ENCODE peak calls at places on chromosomes 3 and 15, in six cellular contexts. Y, K, B, M, J and O are unnamed samples.

GRCh38 chr3:48398701-48399386 is 26.8 kb downstream of the FBXW12 start:
- DNase-seq in K (no peak), J (no peak), Y (peak; percentile 41), M (no peak), B (no peak), O (no peak)

GRCh38 chr3:133595341-133595740 is 21.9 kb downstream of the CDV3 start:
- DNase-seq in J (no peak), Y (no peak), K (no peak), M (no peak), B (no peak), O (no peak)

GRCh38 chr15:52329150-52329549 is 33.5 kb upstream of the MYO5C start:
- DNase-seq in K (no peak), B (no peak), Y (no peak), J (no peak), M (no peak), O (no peak)

GRCh38 chr3:39814007-39814406 is 4.6 kb downstream of the MYRIP start:
- DNase-seq in Y (no peak), M (peak; percentile 4), J (no peak), B (no peak), K (peak; percentile 74), O (no peak)

GRCh38 chr15:41967506-41968206 is 4.7 kb downstream of the EHD4 start:
- DNase-seq in Y (no peak), M (no peak), K (peak; percentile 73), B (no peak), J (no peak), O (no peak)

GRCh38 chr15:91849749-91850161 is 3.8 kb upstream of the SLCO3A1 start:
- DNase-seq in M (peak; percentile 43), K (peak; percentile 79), J (no peak), B (peak; percentile 13), Y (no peak), O (peak; percentile 32)

GRCh38 chr3:110750201-110750600 is 321.4 kb upstream of the NECTIN3 start:
- DNase-seq in B (no peak), M (no peak), K (no peak), Y (no peak), J (no peak), O (no peak)

GRCh38 chr15:58551764-58552504 is 120.1 kb downstream of the LIPC start:
- DNase-seq in M (peak; percentile 90), B (peak; percentile 91), K (peak; percentile 95), J (no peak), Y (no peak), O (no peak)

GRCh38 chr3:142976621-142977398 is 13.3 kb upstream of the PAQR9 start:
- DNase-seq in K (peak; percentile 95), M (peak; percentile 92), Y (peak; percentile 77), J (peak; percentile 18), B (peak; percentile 75), O (no peak)

GRCh38 chr15:37046876-37047614 is 53.3 kb downstream of the MEIS2 start:
- DNase-seq in B (peak; percentile 38), M (peak; percentile 48), K (peak; percentile 84), Y (no peak), J (no peak), O (no peak)

GRCh38 chr15:84983711-84984110 is 2.1 kb downstream of the PDE8A start:
- DNase-seq in K (no peak), Y (no peak), B (no peak), M (no peak), J (no peak), O (no peak)

GRCh38 chr3:188947401-188947982 is 224.3 kb upstream of the TPRG1 start:
- DNase-seq in J (peak; percentile 71), B (no peak), Y (peak; percentile 91), M (peak; percentile 56), K (peak; percentile 87), O (peak; percentile 90)

GRCh38 chr3:62188547-62189375 is 184.6 kb downstream of the FEZF2 start:
- DNase-seq in M (peak; percentile 57), J (peak; percentile 76), Y (peak; percentile 63), B (peak; percentile 37), K (peak; percentile 86), O (no peak)

GRCh38 chr3:62189376-62189698 is 184.0 kb downstream of the FEZF2 start:
- DNase-seq in B (no peak), K (no peak), J (no peak), Y (no peak), M (no peak), O (no peak)

GRCh38 chr3:62184559-62184958 is 188.8 kb downstream of the FEZF2 start:
- DNase-seq in B (no peak), Y (no peak), K (peak; percentile 44), M (no peak), J (no peak), O (no peak)

GRCh38 chr3:62183087-62183486 is 190.3 kb downstream of the FEZF2 start:
- DNase-seq in J (no peak), B (no peak), K (no peak), M (no peak), Y (no peak), O (no peak)

GRCh38 chr3:62186967-62187366 is 186.4 kb downstream of the FEZF2 start:
- DNase-seq in K (peak; percentile 57), J (no peak), B (no peak), M (no peak), Y (no peak), O (no peak)
- TF ChIP-seq CTCF in K (peak; percentile 57), J (peak; percentile 55), B (peak; percentile 52), M (peak; percentile 71), Y (no peak), O (peak; percentile 52)

DNA sequence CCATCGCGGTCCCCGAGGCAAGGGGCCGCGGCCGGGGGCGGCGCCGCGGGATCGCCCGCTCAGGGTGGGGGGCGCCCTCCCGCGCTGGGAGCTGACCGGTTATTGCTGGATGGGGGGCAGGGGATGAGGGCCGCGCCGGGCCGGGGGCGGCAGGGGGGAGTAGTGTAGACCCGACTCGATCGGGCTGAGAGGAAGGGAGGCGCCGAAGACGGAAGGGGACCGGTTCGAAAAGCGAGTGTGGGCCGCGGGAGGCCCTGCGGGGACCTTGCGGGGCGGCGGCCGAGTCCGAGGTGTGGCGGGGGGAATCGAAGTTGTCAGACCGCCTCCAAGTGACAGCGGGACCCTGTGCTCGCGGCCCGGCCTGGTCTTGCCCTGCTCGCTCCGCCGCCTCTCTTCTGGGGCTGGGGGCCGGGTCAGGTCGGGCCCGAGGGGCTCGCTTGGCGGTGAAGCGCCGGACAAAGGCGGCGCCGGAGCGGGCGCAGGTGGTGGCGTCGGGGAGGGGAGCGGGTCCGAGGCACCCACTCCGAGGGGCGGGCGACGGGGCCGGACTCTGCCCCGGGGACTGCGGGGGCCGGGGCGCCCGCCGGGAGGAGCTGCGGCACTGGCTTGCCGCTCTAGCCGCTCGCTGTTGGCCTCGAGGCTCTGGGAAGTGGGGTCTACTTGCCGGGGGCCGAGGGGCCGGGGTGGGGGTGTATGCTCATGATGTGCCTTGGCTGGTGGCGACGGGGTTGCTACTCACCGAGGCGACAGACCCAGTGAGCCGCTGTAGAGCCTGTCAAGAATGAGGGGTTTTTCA is 1.2 kb downstream of the BAHD1 start:
- DNase-seq in B (no peak), M (no peak), J (peak; percentile 44), K (no peak), Y (peak; percentile 62), O (no peak)
- TF ChIP-seq CTCF in B (no peak), M (peak; percentile 38), J (no peak), K (no peak), Y (no peak), O (peak; percentile 40)

DNA sequence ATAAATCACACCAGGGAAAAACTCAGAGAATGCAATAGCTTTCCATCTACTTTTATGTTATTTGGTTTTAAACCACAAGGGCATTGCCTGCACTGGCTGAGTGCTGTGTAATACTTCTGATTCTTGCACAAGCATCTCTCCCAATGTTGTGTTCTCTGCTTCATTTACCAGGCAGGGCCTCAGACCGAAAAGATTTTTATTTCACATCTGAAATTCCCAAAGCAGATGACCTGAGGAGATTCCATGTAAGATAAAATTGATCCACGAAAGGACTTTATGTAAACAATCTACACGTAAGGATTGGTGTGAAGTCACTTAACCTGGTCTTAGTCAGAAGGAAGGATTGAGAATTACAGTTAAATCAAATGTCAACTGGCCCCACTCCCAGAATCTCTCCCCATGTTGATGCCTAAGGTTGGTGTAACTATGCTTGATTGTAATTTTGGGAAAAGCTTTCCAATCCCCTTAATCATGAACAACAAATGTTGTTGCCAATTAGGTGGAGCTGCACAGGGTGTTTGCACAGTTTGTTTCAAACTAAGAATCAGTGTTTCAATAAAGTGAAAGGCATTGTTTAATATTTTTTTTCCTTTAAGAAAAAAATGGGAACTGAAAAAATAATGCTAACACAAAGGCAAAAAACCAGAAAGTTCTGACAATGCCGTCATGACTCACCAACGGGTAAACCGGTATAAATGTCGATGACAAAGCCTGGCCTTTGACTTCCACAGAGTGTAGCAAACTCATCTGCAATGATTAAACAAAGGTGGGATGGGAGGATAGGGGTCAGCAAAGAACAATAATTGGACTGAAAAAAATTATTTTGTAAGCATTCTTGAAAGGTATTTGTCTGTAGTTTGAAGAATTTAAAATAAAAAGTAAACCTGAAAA is 128.6 kb downstream of the DUT start:
- DNase-seq in Y (no peak), M (peak; percentile 82), K (peak; percentile 62), J (no peak), B (peak; percentile 90), O (no peak)
- TF ChIP-seq CTCF in Y (no peak), M (no peak), K (peak; percentile 2), J (no peak), B (peak; percentile 5), O (no peak)

GRCh38 chr3:187725653-187726370 is 19.5 kb downstream of the BCL6 start:
- DNase-seq in J (no peak), K (no peak), M (no peak), Y (no peak), B (no peak), O (no peak)

GRCh38 chr3:187728248-187728647 is 17.0 kb downstream of the BCL6 start:
- DNase-seq in K (no peak), J (no peak), Y (no peak), B (no peak), M (no peak), O (no peak)

GRCh38 chr3:187725218-187725617 is 20.1 kb downstream of the BCL6 start:
- DNase-seq in J (no peak), M (no peak), B (no peak), K (no peak), Y (no peak), O (no peak)

GRCh38 chr3:187728930-187729583 is 16.2 kb downstream of the BCL6 start:
- DNase-seq in Y (no peak), K (no peak), M (no peak), B (no peak), J (no peak), O (no peak)

GRCh38 chr3:187726564-187726963 is 18.7 kb downstream of the BCL6 start:
- DNase-seq in B (no peak), M (no peak), J (no peak), K (no peak), Y (no peak), O (no peak)
- TF ChIP-seq CTCF in B (no peak), M (no peak), J (no peak), K (no peak), Y (no peak), O (no peak)

GRCh38 chr15:79527821-79528220 is 95.7 kb downstream of the MINAR1 start:
- DNase-seq in B (no peak), J (no peak), Y (no peak), M (no peak), K (no peak), O (no peak)
- TF ChIP-seq CTCF in B (no peak), J (no peak), Y (no peak), M (no peak), K (no peak), O (no peak)